ENCODE peak calls at places on chromosomes 1 and 21, in ten cellular contexts. X, T, S, N, Y, O, V, F, Z and D are unnamed samples. For H3K9me3, the result is how much of the 10 kb centered on the place peaks cover.

GRCh38 chr1:88163187-88163586 is 520.9 kb upstream of the PKN2 start:
- ATAC-seq in N (no peak), O (no peak), S (no peak), Z (no peak), F (no peak), X (no peak), T (no peak), V (peak), Y (no peak), D (no peak)

GRCh38 chr1:44305962-44306422 is 49.1 kb downstream of the ERI3 start:
- ATAC-seq in S (no peak), F (peak), X (no peak), N (no peak), O (no peak), Z (no peak), T (no peak), V (no peak), Y (no peak), D (no peak)

GRCh38 chr1:29875557-29876028 is 639.3 kb downstream of the PTPRU start:
- ATAC-seq in X (no peak), Y (no peak), Z (no peak), O (no peak), V (no peak), F (no peak), S (peak), T (peak), N (peak), D (no peak)

GRCh38 chr1:210828996-210829596 is 304.9 kb downstream of the KCNH1 start:
- ATAC-seq in Z (no peak), X (no peak), V (no peak), S (no peak), O (no peak), F (no peak), T (no peak), Y (no peak), N (no peak), D (no peak)

GRCh38 chr1:43542515-43543458 is 12.1 kb downstream of the PTPRF start:
- ATAC-seq in S (no peak), X (no peak), O (no peak), N (no peak), T (no peak), V (no peak), Z (no peak), F (no peak), Y (no peak), D (no peak)

GRCh38 chr1:232378266-232379041 is 251.5 kb downstream of the SIPA1L2 start:
- ATAC-seq in O (no peak), T (peak), Z (no peak), S (peak), X (peak), F (no peak), Y (no peak), V (peak), N (peak), D (no peak)

GRCh38 chr1:17544951-17545350 is 5.5 kb downstream of the ARHGEF10L start:
- ATAC-seq in N (peak), O (no peak), V (peak), F (no peak), S (no peak), X (no peak), Z (no peak), T (peak), Y (no peak), D (no peak)

GRCh38 chr1:154819628-154820590 is 50.2 kb downstream of the KCNN3 start:
- ATAC-seq in Y (no peak), O (peak), N (peak), V (peak), F (peak), S (peak), Z (peak), X (peak), T (peak), D (peak)

GRCh38 chr1:32933742-32934322 is 30.8 kb downstream of the RNF19B start:
- ATAC-seq in V (peak), F (peak), O (peak), Y (no peak), T (peak), N (peak), X (peak), S (peak), Z (peak), D (peak)

GRCh38 chr1:223846668-223847007 is 891 bp upstream of the TP53BP2 start:
- ATAC-seq in Y (no peak), N (peak), Z (no peak), F (no peak), S (peak), X (peak), O (peak), V (peak), T (no peak), D (no peak)

GRCh38 chr1:203425668-203425999 is 50.0 kb upstream of the PRELP start:
- ATAC-seq in Y (no peak), N (no peak), X (peak), F (no peak), Z (no peak), V (peak), T (no peak), S (no peak), O (no peak), D (no peak)

GRCh38 chr1:166128195-166128594 is 38.6 kb downstream of the FAM78B start:
- ATAC-seq in T (no peak), X (no peak), Y (no peak), Z (no peak), O (no peak), N (no peak), F (no peak), V (no peak), S (no peak), D (no peak)

GRCh38 chr1:178490136-178490535 is 6.6 kb downstream of the CLEC20A start:
- ATAC-seq in X (no peak), T (no peak), S (no peak), O (no peak), F (no peak), V (no peak), N (no peak), Y (no peak), Z (no peak), D (no peak)

GRCh38 chr1:21880619-21880970 is 56.5 kb downstream of the HSPG2 start:
- ATAC-seq in O (no peak), F (no peak), Z (no peak), X (no peak), V (no peak), S (no peak), Y (no peak), N (no peak), T (no peak), D (no peak)

GRCh38 chr1:67846538-67846937 is 13.3 kb upstream of the GNG12 start:
- ATAC-seq in S (no peak), N (no peak), F (no peak), Z (no peak), Y (no peak), X (no peak), T (no peak), V (no peak), O (no peak), D (no peak)

GRCh38 chr1:92850019-92850418 is 18.2 kb downstream of the RPL5 start:
- ATAC-seq in F (no peak), Y (no peak), T (no peak), Z (no peak), O (no peak), S (no peak), V (no peak), N (no peak), X (no peak), D (no peak)

GRCh38 chr1:50645147-50645546 is 221.9 kb upstream of the DMRTA2 start:
- ATAC-seq in S (no peak), Z (no peak), X (no peak), N (no peak), V (no peak), O (peak), F (no peak), T (no peak), Y (no peak), D (no peak)

GRCh38 chr1:8396912-8397406 is 79.0 kb downstream of the SLC45A1 start:
- ATAC-seq in Y (peak), N (peak), F (peak), T (peak), Z (peak), V (peak), O (peak), X (peak), S (peak), D (peak)

GRCh38 chr1:110857964-110858948 is 14.7 kb upstream of the CD53 start:
- ATAC-seq in Z (peak), V (no peak), O (peak), S (no peak), Y (no peak), T (no peak), X (no peak), F (no peak), N (no peak), D (no peak)

GRCh38 chr1:77742011-77742555 is 17.6 kb downstream of the USP33 start:
- ATAC-seq in N (peak), Y (no peak), S (no peak), X (no peak), V (no peak), T (peak), O (no peak), F (no peak), Z (no peak), D (no peak)

GRCh38 chr1:208668991-208669390 is 424.8 kb upstream of the PLXNA2 start:
- ATAC-seq in O (peak), Y (no peak), N (no peak), X (no peak), Z (no peak), T (no peak), V (no peak), S (no peak), F (no peak), D (no peak)

GRCh38 chr21:37446552-37446951 is 80.0 kb downstream of the DYRK1A start:
- ATAC-seq in V (peak), T (no peak), N (no peak), Z (no peak), Y (no peak), F (peak), O (no peak), X (no peak), S (peak), D (no peak)

GRCh38 chr1:24954631-24955030 is 24.6 kb upstream of the RUNX3 start:
- ATAC-seq in N (no peak), Z (no peak), O (no peak), Y (no peak), X (no peak), V (no peak), T (no peak), F (no peak), S (no peak), D (no peak)

GRCh38 chr1:223401873-223402789 is 8.9 kb downstream of the CCDC185 start:
- ATAC-seq in X (no peak), V (no peak), Z (no peak), N (no peak), Y (no peak), F (no peak), O (peak), S (no peak), T (no peak), D (no peak)

GRCh38 chr1:160631983-160632625 is 14.7 kb downstream of the SLAMF1 start:
- ATAC-seq in O (no peak), T (no peak), V (no peak), Z (no peak), F (no peak), N (no peak), S (no peak), X (no peak), Y (no peak), D (no peak)

GRCh38 chr1:220407101-220407683 is 120.7 kb upstream of the MARK1 start:
- ATAC-seq in T (no peak), N (no peak), O (no peak), Y (no peak), F (no peak), S (no peak), V (no peak), X (no peak), Z (no peak), D (no peak)

GRCh38 chr1:39076127-39076798 is 50.1 kb downstream of the NDUFS5 start:
- ATAC-seq in N (peak), T (peak), Y (no peak), V (peak), X (no peak), O (peak), S (peak), F (no peak), Z (no peak), D (peak)

GRCh38 chr1:30250338-30251022 is 472.9 kb downstream of the MATN1 start:
- ATAC-seq in F (no peak), O (no peak), X (no peak), S (no peak), T (no peak), Z (no peak), N (no peak), Y (no peak), V (no peak), D (no peak)

GRCh38 chr1:96756789-96757188 is 35.2 kb downstream of the PTBP2 start:
- ATAC-seq in Y (no peak), S (peak), N (no peak), Z (no peak), F (no peak), O (no peak), T (no peak), V (no peak), X (no peak), D (no peak)

GRCh38 chr1:117368116-117369108 is 1.2 kb downstream of the MAN1A2 start:
- ATAC-seq in S (peak), T (no peak), F (no peak), V (no peak), Y (no peak), X (no peak), N (no peak), Z (peak), O (no peak), D (no peak)

GRCh38 chr1:112803906-112804762 is 89.0 kb upstream of the PPM1J start:
- ATAC-seq in O (peak), Z (peak), T (peak), X (peak), V (peak), S (peak), F (peak), Y (peak), N (peak), D (peak)

GRCh38 chr1:110879758-110880606 is 7.0 kb downstream of the CD53 start:
- ATAC-seq in O (peak), Z (peak), V (peak), N (no peak), T (peak), S (no peak), F (peak), Y (peak), X (no peak), D (peak)

GRCh38 chr1:174114788-174115448 is 44.4 kb upstream of the RABGAP1L start:
- ATAC-seq in Z (peak), V (peak), Y (no peak), T (peak), F (peak), S (peak), X (peak), N (peak), O (peak), D (no peak)

GRCh38 chr21:44765231-44766013 is 36.2 kb downstream of the UBE2G2 start:
- ATAC-seq in Y (peak), F (peak), T (no peak), X (peak), S (no peak), O (no peak), Z (peak), N (no peak), V (no peak), D (no peak)

GRCh38 chr1:11473635-11474034 is 5.3 kb upstream of the DISP3 start:
- ATAC-seq in Y (no peak), X (no peak), N (no peak), O (no peak), F (no peak), V (no peak), S (no peak), Z (peak), T (no peak), D (no peak)

GRCh38 chr21:45294509-45295291 is 7.0 kb upstream of the POFUT2 start:
- ATAC-seq in X (peak), N (peak), V (peak), Y (peak), S (peak), O (peak), T (peak), F (no peak), Z (no peak), D (peak)

GRCh38 chr1:175209493-175209921 is 16.9 kb upstream of the KIAA0040 start:
- ATAC-seq in N (no peak), Z (peak), T (no peak), S (no peak), F (peak), O (no peak), X (no peak), Y (no peak), V (peak), D (no peak)

DNA sequence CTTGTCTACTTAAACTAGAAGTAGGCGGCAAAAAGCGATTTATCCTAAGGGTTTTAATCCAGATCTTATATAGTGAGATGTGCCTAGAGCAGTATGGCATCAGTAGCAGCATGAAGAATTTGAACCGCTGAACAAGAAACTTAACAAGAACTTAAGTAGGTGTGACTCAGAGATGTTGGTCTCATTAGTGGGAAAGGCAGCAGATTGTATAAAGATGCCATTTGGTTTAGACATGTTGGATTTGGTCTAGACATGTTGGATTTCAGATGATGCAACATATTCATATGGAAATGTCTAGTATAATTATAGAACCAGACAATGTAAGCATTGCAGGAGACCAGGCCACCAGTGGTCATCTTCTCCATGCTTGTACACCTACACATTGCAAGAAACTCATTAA is 42.1 kb upstream of the ZP4 start:
- ATAC-seq in F (no peak), X (no peak), Y (no peak), S (no peak), O (no peak), T (no peak), Z (no peak), V (no peak), N (no peak), D (no peak)
- H3K9me3 ChIP-seq in F (under half), X (under half), Y (under half), S (under half), O (under half), T (under half), Z (under half), V (under half), N (under half), D (under half)

DNA sequence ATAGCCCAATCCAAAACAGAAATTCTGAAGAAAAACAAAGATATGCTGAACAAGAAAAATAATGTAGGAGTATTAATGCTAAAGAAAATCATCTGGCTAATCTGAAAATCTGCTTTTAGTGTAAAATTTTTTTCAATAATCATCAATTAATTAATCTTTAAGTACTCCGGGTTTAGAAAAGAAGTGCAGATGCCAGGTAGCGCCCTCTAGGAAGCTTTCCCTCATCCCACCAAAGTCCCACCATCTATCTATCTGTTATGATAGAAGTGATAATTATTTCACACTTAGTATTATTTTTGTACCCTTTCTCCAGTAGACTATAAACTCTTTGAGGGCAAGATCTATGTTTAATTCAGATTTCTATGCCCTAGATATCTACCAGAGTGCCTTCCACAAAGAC is 240.3 kb downstream of the AKT3 start:
- ATAC-seq in T (no peak), O (no peak), N (no peak), S (no peak), Y (no peak), Z (no peak), V (no peak), X (no peak), F (no peak), D (no peak)
- TF ChIP-seq CTCF in T (no peak), O (no peak), N (no peak), S (no peak), Y (no peak), Z (no peak), V (no peak), X (no peak), F (no peak), D (no peak)

DNA sequence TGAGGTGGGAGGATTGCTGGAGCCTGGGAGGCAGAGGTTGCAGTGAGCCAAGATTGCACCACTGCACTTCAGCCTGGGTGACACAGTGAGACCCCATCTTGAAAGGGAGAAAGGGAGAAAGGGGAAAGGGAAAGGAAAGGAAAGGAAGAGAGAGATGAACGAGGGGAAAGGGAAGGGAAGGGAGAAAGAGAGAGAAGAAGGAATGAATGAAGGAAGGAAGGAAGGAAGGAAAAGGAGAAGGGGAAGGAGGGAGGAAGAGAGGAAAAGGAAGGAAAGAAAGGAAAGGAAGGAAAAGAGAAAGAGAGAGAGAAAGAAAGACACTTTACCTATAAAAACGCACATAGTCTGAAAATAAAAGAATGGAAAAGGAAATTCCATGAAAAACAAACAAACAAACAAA is 18.0 kb downstream of the ZNF695 start:
- ATAC-seq in S (no peak), X (no peak), O (no peak), F (no peak), N (no peak), Y (no peak), Z (no peak), V (no peak), T (no peak), D (no peak)
- H3K9me3 ChIP-seq in S (half or more), X (half or more), O (under half), F (half or more), N (half or more), Y (half or more), Z (under half), V (half or more), T (half or more), D (half or more)

DNA sequence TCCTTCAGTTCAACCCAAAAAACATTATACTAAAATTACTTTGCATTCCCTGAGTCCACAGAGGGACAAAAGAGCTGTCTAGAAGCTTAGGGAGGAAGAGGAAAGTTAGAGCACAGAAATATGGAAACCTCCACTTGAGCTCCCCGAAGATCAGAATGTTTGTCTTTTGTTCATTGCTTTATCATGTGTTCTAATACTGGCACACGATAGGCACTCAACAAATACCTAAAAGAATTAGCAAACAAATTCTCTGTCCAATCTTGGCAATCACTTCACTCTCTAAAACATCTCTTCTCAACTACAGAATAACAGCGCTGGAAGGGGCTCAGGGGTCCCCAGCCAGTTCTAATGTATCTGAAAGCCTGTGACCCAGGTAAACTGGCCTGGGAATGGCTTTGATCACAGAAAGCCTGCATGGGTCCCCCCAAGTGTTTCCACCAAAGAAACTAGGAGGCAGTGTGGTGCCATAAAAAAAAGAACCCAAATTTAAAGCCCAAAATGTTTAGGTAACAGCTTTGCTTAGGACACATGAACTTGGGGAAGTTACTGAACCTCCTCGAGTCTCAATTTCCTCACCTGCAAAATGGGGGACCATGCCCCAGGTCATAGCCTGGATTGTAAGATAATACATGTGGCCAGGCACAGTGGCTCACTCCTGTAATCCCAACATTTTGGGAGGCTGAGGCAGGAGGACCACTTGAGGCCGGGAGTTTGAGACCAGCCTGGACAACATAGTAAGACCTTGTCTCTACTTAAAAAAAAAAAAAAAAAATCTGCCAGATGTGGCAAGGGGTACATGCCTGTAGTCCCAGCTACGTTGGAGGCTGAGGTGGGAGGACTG is 45.8 kb downstream of the SSBP3 start:
- ATAC-seq in N (no peak), V (no peak), X (no peak), Y (no peak), T (no peak), S (no peak), Z (no peak), F (no peak), O (no peak), D (no peak)
- TF ChIP-seq CTCF in N (no peak), V (no peak), X (no peak), Y (no peak), T (no peak), S (no peak), Z (no peak), F (no peak), O (no peak), D (no peak)

GRCh38 chr21:21682172-21682571 is 684.0 kb downstream of the NCAM2 start:
- ATAC-seq in X (no peak), T (no peak), V (no peak), Y (no peak), F (no peak), S (no peak), Z (no peak), N (no peak), O (no peak), D (no peak)
- H3K9me3 ChIP-seq in X (under half), T (under half), V (under half), Y (under half), F (under half), S (under half), Z (under half), N (under half), O (under half), D (under half)